ENCODE peak calls at places on chromosome 3, in seven cellular contexts. One of them, this sample, is unnamed.

GRCh38 chr3:126267169-126267975 is 87.0 kb upstream of the ALDH1L1 start:
- DNase-seq in Calu3: peak; percentile 84
- DNase-seq in left lung: peak; percentile 87
- DNase-seq in endothelial cell: peak; percentile 65
- DNase-seq in BE2C: peak; percentile 57
- DNase-seq in A549: peak; percentile 28
- DNase-seq in upper lobe of right lung: peak; percentile 93
- DNase-seq in this sample: peak; percentile 76

GRCh38 chr3:20849975-20850374 is 664.0 kb upstream of the SGO1 start:
- DNase-seq in Calu3: no peak
- DNase-seq in left lung: no peak
- DNase-seq in endothelial cell: no peak
- DNase-seq in BE2C: no peak
- DNase-seq in A549: no peak
- DNase-seq in upper lobe of right lung: no peak
- DNase-seq in this sample: no peak

GRCh38 chr3:151909720-151910405 is 36.4 kb downstream of the SUCNR1 start:
- DNase-seq in Calu3: no peak
- DNase-seq in left lung: no peak
- DNase-seq in endothelial cell: no peak
- DNase-seq in BE2C: no peak
- DNase-seq in A549: no peak
- DNase-seq in upper lobe of right lung: no peak
- DNase-seq in this sample: no peak

GRCh38 chr3:110680365-110680909 is 391.2 kb upstream of the NECTIN3 start:
- DNase-seq in Calu3: no peak
- DNase-seq in left lung: no peak
- DNase-seq in endothelial cell: no peak
- DNase-seq in BE2C: no peak
- DNase-seq in A549: no peak
- DNase-seq in upper lobe of right lung: no peak
- DNase-seq in this sample: no peak

GRCh38 chr3:71944482-71944881 is 159.5 kb upstream of the PROK2 start:
- DNase-seq in Calu3: no peak
- DNase-seq in left lung: no peak
- DNase-seq in endothelial cell: no peak
- DNase-seq in BE2C: no peak
- DNase-seq in A549: no peak
- DNase-seq in upper lobe of right lung: no peak
- DNase-seq in this sample: no peak

GRCh38 chr3:40677749-40678148 is 153.0 kb downstream of the ZNF621 start:
- DNase-seq in Calu3: no peak
- DNase-seq in left lung: no peak
- DNase-seq in endothelial cell: no peak
- DNase-seq in BE2C: no peak
- DNase-seq in A549: no peak
- DNase-seq in upper lobe of right lung: no peak
- DNase-seq in this sample: no peak

GRCh38 chr3:122576174-122576940 is 1.1 kb upstream of the PARP15 start:
- DNase-seq in Calu3: no peak
- DNase-seq in left lung: no peak
- DNase-seq in endothelial cell: no peak
- DNase-seq in BE2C: no peak
- DNase-seq in A549: no peak
- DNase-seq in upper lobe of right lung: no peak
- DNase-seq in this sample: no peak

GRCh38 chr3:134406331-134407246 is 32.3 kb upstream of the AMOTL2 start:
- DNase-seq in Calu3: peak; percentile 49
- DNase-seq in left lung: peak; percentile 83
- DNase-seq in endothelial cell: peak; percentile 50
- DNase-seq in BE2C: peak; percentile 84
- DNase-seq in A549: no peak
- DNase-seq in upper lobe of right lung: peak; percentile 74
- DNase-seq in this sample: peak; percentile 92

DNA sequence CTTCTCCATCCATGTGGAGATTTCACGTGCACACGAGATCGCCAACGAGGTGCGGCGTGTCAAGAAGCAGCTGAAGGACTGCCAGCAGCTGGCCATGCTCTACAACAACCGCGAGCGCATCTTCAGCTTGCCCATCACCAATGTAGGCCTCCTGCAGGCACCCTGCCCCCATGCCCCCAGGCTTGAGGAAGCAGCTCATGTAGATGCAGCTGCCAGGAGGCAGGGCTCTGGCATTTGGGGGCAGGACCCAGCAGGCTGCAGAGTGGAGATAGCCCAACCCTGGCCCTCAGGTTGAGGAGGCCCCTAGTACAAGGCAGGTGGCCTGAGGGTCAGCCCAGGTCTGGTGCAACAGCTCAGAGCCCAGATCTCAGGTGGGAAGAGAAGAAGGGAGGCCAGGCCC is 36.4 kb downstream of the DNAH1 start:
- DNase-seq in Calu3: no peak
- DNase-seq in left lung: no peak
- DNase-seq in endothelial cell: no peak
- DNase-seq in BE2C: no peak
- DNase-seq in A549: no peak
- DNase-seq in upper lobe of right lung: peak; percentile 43
- DNase-seq in this sample: no peak
- TF ChIP-seq CTCF in Calu3: no peak
- TF ChIP-seq CTCF in left lung: no peak
- TF ChIP-seq CTCF in endothelial cell: no peak
- TF ChIP-seq CTCF in BE2C: no peak
- TF ChIP-seq CTCF in A549: no peak
- TF ChIP-seq CTCF in upper lobe of right lung: no peak
- TF ChIP-seq CTCF in this sample: no peak

GRCh38 chr3:78990164-78990563 is 777.6 kb downstream of the ROBO1 start:
- DNase-seq in Calu3: no peak
- DNase-seq in left lung: no peak
- DNase-seq in endothelial cell: no peak
- DNase-seq in BE2C: no peak
- DNase-seq in A549: no peak
- DNase-seq in upper lobe of right lung: no peak
- DNase-seq in this sample: no peak

GRCh38 chr3:78991656-78992055 is 776.1 kb downstream of the ROBO1 start:
- DNase-seq in Calu3: no peak
- DNase-seq in left lung: no peak
- DNase-seq in endothelial cell: no peak
- DNase-seq in BE2C: no peak
- DNase-seq in A549: no peak
- DNase-seq in upper lobe of right lung: no peak
- DNase-seq in this sample: no peak

GRCh38 chr3:78992400-78992799 is 775.4 kb downstream of the ROBO1 start:
- DNase-seq in Calu3: no peak
- DNase-seq in left lung: no peak
- DNase-seq in endothelial cell: no peak
- DNase-seq in BE2C: no peak
- DNase-seq in A549: no peak
- DNase-seq in upper lobe of right lung: no peak
- DNase-seq in this sample: no peak

GRCh38 chr3:78986702-78987101 is 781.1 kb downstream of the ROBO1 start:
- DNase-seq in Calu3: no peak
- DNase-seq in left lung: no peak
- DNase-seq in endothelial cell: no peak
- DNase-seq in BE2C: no peak
- DNase-seq in A549: no peak
- DNase-seq in upper lobe of right lung: no peak
- DNase-seq in this sample: no peak

GRCh38 chr3:78988324-78988723 is 779.5 kb downstream of the ROBO1 start:
- DNase-seq in Calu3: no peak
- DNase-seq in left lung: no peak
- DNase-seq in endothelial cell: no peak
- DNase-seq in BE2C: no peak
- DNase-seq in A549: peak; percentile 16
- DNase-seq in upper lobe of right lung: no peak
- DNase-seq in this sample: no peak
- TF ChIP-seq CTCF in Calu3: no peak
- TF ChIP-seq CTCF in left lung: no peak
- TF ChIP-seq CTCF in endothelial cell: peak; percentile 29
- TF ChIP-seq CTCF in BE2C: peak; percentile 58
- TF ChIP-seq CTCF in A549: peak; percentile 49
- TF ChIP-seq CTCF in upper lobe of right lung: peak; percentile 30
- TF ChIP-seq CTCF in this sample: peak; percentile 13

GRCh38 chr3:177209509-177209908 is 12.2 kb upstream of the TBL1XR1 start:
- DNase-seq in Calu3: no peak
- DNase-seq in left lung: no peak
- DNase-seq in endothelial cell: no peak
- DNase-seq in BE2C: no peak
- DNase-seq in A549: no peak
- DNase-seq in upper lobe of right lung: no peak
- DNase-seq in this sample: no peak
- TF ChIP-seq CTCF in Calu3: no peak
- TF ChIP-seq CTCF in left lung: no peak
- TF ChIP-seq CTCF in endothelial cell: no peak
- TF ChIP-seq CTCF in BE2C: no peak
- TF ChIP-seq CTCF in A549: no peak
- TF ChIP-seq CTCF in upper lobe of right lung: no peak
- TF ChIP-seq CTCF in this sample: no peak

GRCh38 chr3:27287052-27287451 is 82.1 kb downstream of the NEK10 start:
- DNase-seq in Calu3: no peak
- DNase-seq in left lung: no peak
- DNase-seq in endothelial cell: no peak
- DNase-seq in BE2C: no peak
- DNase-seq in A549: no peak
- DNase-seq in upper lobe of right lung: no peak
- DNase-seq in this sample: no peak
- TF ChIP-seq CTCF in Calu3: no peak
- TF ChIP-seq CTCF in left lung: no peak
- TF ChIP-seq CTCF in endothelial cell: no peak
- TF ChIP-seq CTCF in BE2C: no peak
- TF ChIP-seq CTCF in A549: no peak
- TF ChIP-seq CTCF in upper lobe of right lung: no peak
- TF ChIP-seq CTCF in this sample: no peak

GRCh38 chr3:57078366-57079220 is 18.1 kb downstream of the SPATA12 start:
- DNase-seq in Calu3: peak; percentile 77
- DNase-seq in left lung: peak; percentile 85
- DNase-seq in endothelial cell: peak; percentile 43
- DNase-seq in BE2C: peak; percentile 55
- DNase-seq in A549: peak; percentile 51
- DNase-seq in upper lobe of right lung: peak; percentile 77
- DNase-seq in this sample: peak; percentile 57
- TF ChIP-seq CTCF in Calu3: no peak
- TF ChIP-seq CTCF in left lung: no peak
- TF ChIP-seq CTCF in endothelial cell: no peak
- TF ChIP-seq CTCF in BE2C: no peak
- TF ChIP-seq CTCF in A549: peak; percentile 22
- TF ChIP-seq CTCF in upper lobe of right lung: no peak
- TF ChIP-seq CTCF in this sample: no peak

DNA sequence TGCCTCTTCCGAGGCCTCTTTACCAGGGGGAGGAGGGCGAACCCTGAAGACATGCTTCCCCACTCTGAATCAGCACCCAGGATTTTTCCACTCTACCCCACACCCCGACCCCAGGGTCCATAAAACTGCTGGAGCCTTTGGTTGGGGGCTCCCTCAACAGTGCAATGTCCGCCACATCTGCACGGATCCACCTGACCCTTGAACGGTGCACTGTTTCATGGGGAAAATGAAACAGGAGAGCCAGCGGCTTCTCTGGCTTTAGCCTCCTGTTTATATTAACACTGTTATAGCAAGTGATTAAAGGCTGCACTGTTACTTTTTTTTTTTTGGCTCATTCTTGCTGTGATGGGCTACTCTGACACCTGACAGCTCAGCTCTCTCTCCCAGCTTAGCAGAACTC is 124.1 kb upstream of the DLG1 start:
- DNase-seq in Calu3: no peak
- DNase-seq in left lung: no peak
- DNase-seq in endothelial cell: no peak
- DNase-seq in BE2C: no peak
- DNase-seq in A549: no peak
- DNase-seq in upper lobe of right lung: peak; percentile 12
- DNase-seq in this sample: no peak
- TF ChIP-seq CTCF in Calu3: no peak
- TF ChIP-seq CTCF in left lung: no peak
- TF ChIP-seq CTCF in endothelial cell: no peak
- TF ChIP-seq CTCF in BE2C: no peak
- TF ChIP-seq CTCF in A549: no peak
- TF ChIP-seq CTCF in upper lobe of right lung: no peak
- TF ChIP-seq CTCF in this sample: no peak

GRCh38 chr3:120198305-120198878 is 86.6 kb downstream of the GPR156 start:
- DNase-seq in Calu3: peak; percentile 28
- DNase-seq in left lung: no peak
- DNase-seq in endothelial cell: no peak
- DNase-seq in BE2C: no peak
- DNase-seq in A549: peak; percentile 24
- DNase-seq in upper lobe of right lung: no peak
- DNase-seq in this sample: no peak
- TF ChIP-seq CTCF in Calu3: no peak
- TF ChIP-seq CTCF in left lung: no peak
- TF ChIP-seq CTCF in endothelial cell: no peak
- TF ChIP-seq CTCF in BE2C: peak; percentile 33
- TF ChIP-seq CTCF in A549: peak; percentile 56
- TF ChIP-seq CTCF in upper lobe of right lung: peak; percentile 17
- TF ChIP-seq CTCF in this sample: no peak